ENCODE peak calls at places on chromosome 1, in ten cellular contexts. One of them, this sample, is unnamed.

GRCh38 chr1:64895500-64895899 is 70.8 kb downstream of the JAK1 start:
- DNase-seq in NCI-H345: no peak
- DNase-seq in choroid plexus epithelial cell: no peak
- DNase-seq in activated CD4-positive, alpha-beta memory T cell treated with anti-CD3 and anti-CD28 coated beads, Interleukin-2, amount 10 ng/mL, durations not matched to agents 7 days and 5 days: no peak
- DNase-seq in LoVo: no peak
- DNase-seq in OCI-M1: peak
- DNase-seq in kidney tubule cell: no peak
- DNase-seq in GM19239: peak
- DNase-seq in PC-3: no peak
- DNase-seq in frontal cortex: no peak
- DNase-seq in this sample: no peak

GRCh38 chr1:151846686-151847227 is 6.8 kb downstream of the THEM5 start:
- DNase-seq in activated CD4-positive, alpha-beta memory T cell treated with anti-CD3 and anti-CD28 coated beads, Interleukin-2, amount 10 ng/mL, durations not matched to agents 7 days and 5 days: peak
- DNase-seq in frontal cortex: no peak
- DNase-seq in kidney tubule cell: no peak
- DNase-seq in LoVo: no peak
- DNase-seq in NCI-H345: no peak
- DNase-seq in PC-3: no peak
- DNase-seq in choroid plexus epithelial cell: no peak
- DNase-seq in OCI-M1: no peak
- DNase-seq in GM19239: no peak
- DNase-seq in this sample: no peak

GRCh38 chr1:7192453-7192852 is 407.2 kb downstream of the CAMTA1 start:
- DNase-seq in frontal cortex: no peak
- DNase-seq in choroid plexus epithelial cell: no peak
- DNase-seq in GM19239: no peak
- DNase-seq in kidney tubule cell: no peak
- DNase-seq in OCI-M1: no peak
- DNase-seq in NCI-H345: no peak
- DNase-seq in LoVo: no peak
- DNase-seq in activated CD4-positive, alpha-beta memory T cell treated with anti-CD3 and anti-CD28 coated beads, Interleukin-2, amount 10 ng/mL, durations not matched to agents 7 days and 5 days: no peak
- DNase-seq in PC-3: no peak
- DNase-seq in this sample: no peak

GRCh38 chr1:15761729-15762128 is 3.1 kb downstream of the FBLIM1 start:
- DNase-seq in choroid plexus epithelial cell: no peak
- DNase-seq in GM19239: no peak
- DNase-seq in kidney tubule cell: no peak
- DNase-seq in activated CD4-positive, alpha-beta memory T cell treated with anti-CD3 and anti-CD28 coated beads, Interleukin-2, amount 10 ng/mL, durations not matched to agents 7 days and 5 days: no peak
- DNase-seq in PC-3: no peak
- DNase-seq in LoVo: no peak
- DNase-seq in NCI-H345: no peak
- DNase-seq in frontal cortex: no peak
- DNase-seq in OCI-M1: peak
- DNase-seq in this sample: no peak

GRCh38 chr1:4700801-4701200 is 46.4 kb downstream of the AJAP1 start:
- DNase-seq in frontal cortex: peak
- DNase-seq in LoVo: no peak
- DNase-seq in NCI-H345: peak
- DNase-seq in activated CD4-positive, alpha-beta memory T cell treated with anti-CD3 and anti-CD28 coated beads, Interleukin-2, amount 10 ng/mL, durations not matched to agents 7 days and 5 days: no peak
- DNase-seq in choroid plexus epithelial cell: no peak
- DNase-seq in GM19239: no peak
- DNase-seq in PC-3: no peak
- DNase-seq in OCI-M1: no peak
- DNase-seq in kidney tubule cell: peak
- DNase-seq in this sample: peak

GRCh38 chr1:16139473-16139962 is 16.4 kb downstream of the EPHA2 start:
- DNase-seq in LoVo: no peak
- DNase-seq in choroid plexus epithelial cell: peak
- DNase-seq in kidney tubule cell: peak
- DNase-seq in NCI-H345: no peak
- DNase-seq in OCI-M1: no peak
- DNase-seq in frontal cortex: no peak
- DNase-seq in activated CD4-positive, alpha-beta memory T cell treated with anti-CD3 and anti-CD28 coated beads, Interleukin-2, amount 10 ng/mL, durations not matched to agents 7 days and 5 days: no peak
- DNase-seq in PC-3: peak
- DNase-seq in GM19239: no peak
- DNase-seq in this sample: peak

GRCh38 chr1:194846488-194846887 is 1660.1 kb upstream of the B3GALT2 start:
- DNase-seq in OCI-M1: no peak
- DNase-seq in NCI-H345: no peak
- DNase-seq in LoVo: no peak
- DNase-seq in activated CD4-positive, alpha-beta memory T cell treated with anti-CD3 and anti-CD28 coated beads, Interleukin-2, amount 10 ng/mL, durations not matched to agents 7 days and 5 days: no peak
- DNase-seq in choroid plexus epithelial cell: no peak
- DNase-seq in PC-3: no peak
- DNase-seq in kidney tubule cell: no peak
- DNase-seq in GM19239: no peak
- DNase-seq in frontal cortex: no peak
- DNase-seq in this sample: no peak

GRCh38 chr1:172810480-172810879 is 151.6 kb downstream of the FASLG start:
- DNase-seq in LoVo: no peak
- DNase-seq in PC-3: no peak
- DNase-seq in GM19239: no peak
- DNase-seq in activated CD4-positive, alpha-beta memory T cell treated with anti-CD3 and anti-CD28 coated beads, Interleukin-2, amount 10 ng/mL, durations not matched to agents 7 days and 5 days: no peak
- DNase-seq in choroid plexus epithelial cell: no peak
- DNase-seq in NCI-H345: no peak
- DNase-seq in frontal cortex: no peak
- DNase-seq in kidney tubule cell: no peak
- DNase-seq in OCI-M1: no peak
- DNase-seq in this sample: peak

GRCh38 chr1:14987829-14988603 is 165.5 kb upstream of the TMEM51 start:
- DNase-seq in activated CD4-positive, alpha-beta memory T cell treated with anti-CD3 and anti-CD28 coated beads, Interleukin-2, amount 10 ng/mL, durations not matched to agents 7 days and 5 days: no peak
- DNase-seq in OCI-M1: no peak
- DNase-seq in GM19239: no peak
- DNase-seq in choroid plexus epithelial cell: peak
- DNase-seq in kidney tubule cell: no peak
- DNase-seq in LoVo: no peak
- DNase-seq in NCI-H345: no peak
- DNase-seq in PC-3: no peak
- DNase-seq in frontal cortex: no peak
- DNase-seq in this sample: no peak

GRCh38 chr1:241782396-241782795 is 65.6 kb upstream of the EXO1 start:
- DNase-seq in kidney tubule cell: no peak
- DNase-seq in NCI-H345: peak
- DNase-seq in OCI-M1: no peak
- DNase-seq in LoVo: no peak
- DNase-seq in frontal cortex: no peak
- DNase-seq in activated CD4-positive, alpha-beta memory T cell treated with anti-CD3 and anti-CD28 coated beads, Interleukin-2, amount 10 ng/mL, durations not matched to agents 7 days and 5 days: no peak
- DNase-seq in PC-3: peak
- DNase-seq in choroid plexus epithelial cell: no peak
- DNase-seq in GM19239: no peak
- DNase-seq in this sample: peak

GRCh38 chr1:89285715-89286380 is 13.2 kb upstream of the GBP5 start:
- DNase-seq in NCI-H345: no peak
- DNase-seq in GM19239: no peak
- DNase-seq in OCI-M1: no peak
- DNase-seq in activated CD4-positive, alpha-beta memory T cell treated with anti-CD3 and anti-CD28 coated beads, Interleukin-2, amount 10 ng/mL, durations not matched to agents 7 days and 5 days: no peak
- DNase-seq in frontal cortex: no peak
- DNase-seq in kidney tubule cell: no peak
- DNase-seq in choroid plexus epithelial cell: no peak
- DNase-seq in LoVo: no peak
- DNase-seq in PC-3: no peak
- DNase-seq in this sample: no peak